ENCODE peak calls at places on chromosomes 12 and 14, in eight cellular contexts. One of them, this sample, is unnamed.

GRCh38 chr12:31003861-31004640 is 69.6 kb upstream of the DDX11 start:
- DNase-seq in coronary artery: no peak
- DNase-seq in AG09309: no peak
- DNase-seq in ascending aorta: no peak
- DNase-seq in GM12878: no peak
- DNase-seq in progenitor cell of endocrine pancreas: no peak
- DNase-seq in RWPE1: no peak
- DNase-seq in neural progenitor cell: no peak
- DNase-seq in this sample: no peak

GRCh38 chr12:42557586-42558172 is 31.9 kb downstream of the PRICKLE1 start:
- DNase-seq in AG09309: no peak
- DNase-seq in ascending aorta: no peak
- DNase-seq in RWPE1: no peak
- DNase-seq in progenitor cell of endocrine pancreas: no peak
- DNase-seq in GM12878: no peak
- DNase-seq in coronary artery: no peak
- DNase-seq in neural progenitor cell: no peak
- DNase-seq in this sample: no peak

GRCh38 chr12:8609061-8609570 is 3.5 kb downstream of the AICDA start:
- DNase-seq in progenitor cell of endocrine pancreas: no peak
- DNase-seq in GM12878: no peak
- DNase-seq in RWPE1: peak
- DNase-seq in AG09309: peak
- DNase-seq in neural progenitor cell: peak
- DNase-seq in ascending aorta: no peak
- DNase-seq in coronary artery: no peak
- DNase-seq in this sample: peak

GRCh38 chr12:42689699-42690098 is 100.2 kb upstream of the PRICKLE1 start:
- DNase-seq in AG09309: no peak
- DNase-seq in RWPE1: no peak
- DNase-seq in ascending aorta: no peak
- DNase-seq in coronary artery: no peak
- DNase-seq in GM12878: no peak
- DNase-seq in neural progenitor cell: no peak
- DNase-seq in progenitor cell of endocrine pancreas: no peak
- DNase-seq in this sample: no peak

GRCh38 chr12:124680863-124681778 is 113.7 kb upstream of the NCOR2 start:
- DNase-seq in GM12878: peak
- DNase-seq in progenitor cell of endocrine pancreas: no peak
- DNase-seq in coronary artery: no peak
- DNase-seq in ascending aorta: peak
- DNase-seq in neural progenitor cell: peak
- DNase-seq in AG09309: peak
- DNase-seq in RWPE1: peak
- DNase-seq in this sample: no peak

GRCh38 chr14:44955528-44955927 is 6.2 kb downstream of the KLHL28 start:
- DNase-seq in progenitor cell of endocrine pancreas: no peak
- DNase-seq in coronary artery: no peak
- DNase-seq in ascending aorta: no peak
- DNase-seq in AG09309: no peak
- DNase-seq in neural progenitor cell: no peak
- DNase-seq in GM12878: no peak
- DNase-seq in RWPE1: no peak
- DNase-seq in this sample: no peak

GRCh38 chr12:26810330-26810729 is 22.7 kb downstream of the ITPR2 start:
- DNase-seq in GM12878: no peak
- DNase-seq in neural progenitor cell: peak
- DNase-seq in AG09309: no peak
- DNase-seq in coronary artery: peak
- DNase-seq in ascending aorta: no peak
- DNase-seq in progenitor cell of endocrine pancreas: no peak
- DNase-seq in RWPE1: peak
- DNase-seq in this sample: no peak

GRCh38 chr12:23834076-23834475 is 115.4 kb downstream of the SOX5 start:
- DNase-seq in neural progenitor cell: no peak
- DNase-seq in coronary artery: no peak
- DNase-seq in GM12878: no peak
- DNase-seq in AG09309: no peak
- DNase-seq in ascending aorta: no peak
- DNase-seq in progenitor cell of endocrine pancreas: no peak
- DNase-seq in RWPE1: no peak
- DNase-seq in this sample: no peak

GRCh38 chr12:72872488-72872887 is 600.3 kb downstream of the TRHDE start:
- DNase-seq in ascending aorta: no peak
- DNase-seq in coronary artery: no peak
- DNase-seq in progenitor cell of endocrine pancreas: no peak
- DNase-seq in GM12878: no peak
- DNase-seq in AG09309: no peak
- DNase-seq in neural progenitor cell: peak
- DNase-seq in RWPE1: no peak
- DNase-seq in this sample: no peak

GRCh38 chr12:67991158-67991557 is 1.9 kb downstream of the IFNG-AS1 start:
- DNase-seq in GM12878: no peak
- DNase-seq in RWPE1: no peak
- DNase-seq in neural progenitor cell: no peak
- DNase-seq in progenitor cell of endocrine pancreas: no peak
- DNase-seq in ascending aorta: no peak
- DNase-seq in AG09309: no peak
- DNase-seq in coronary artery: no peak
- DNase-seq in this sample: no peak

GRCh38 chr12:38163442-38163801 is 153.2 kb upstream of the ALG10B start:
- DNase-seq in GM12878: no peak
- DNase-seq in progenitor cell of endocrine pancreas: no peak
- DNase-seq in neural progenitor cell: no peak
- DNase-seq in ascending aorta: no peak
- DNase-seq in RWPE1: no peak
- DNase-seq in coronary artery: no peak
- DNase-seq in AG09309: no peak
- DNase-seq in this sample: no peak

GRCh38 chr12:108759914-108760313 is 28.6 kb upstream of the CORO1C start:
- DNase-seq in neural progenitor cell: no peak
- DNase-seq in RWPE1: no peak
- DNase-seq in ascending aorta: no peak
- DNase-seq in GM12878: no peak
- DNase-seq in AG09309: no peak
- DNase-seq in progenitor cell of endocrine pancreas: no peak
- DNase-seq in coronary artery: no peak
- DNase-seq in this sample: no peak

DNA sequence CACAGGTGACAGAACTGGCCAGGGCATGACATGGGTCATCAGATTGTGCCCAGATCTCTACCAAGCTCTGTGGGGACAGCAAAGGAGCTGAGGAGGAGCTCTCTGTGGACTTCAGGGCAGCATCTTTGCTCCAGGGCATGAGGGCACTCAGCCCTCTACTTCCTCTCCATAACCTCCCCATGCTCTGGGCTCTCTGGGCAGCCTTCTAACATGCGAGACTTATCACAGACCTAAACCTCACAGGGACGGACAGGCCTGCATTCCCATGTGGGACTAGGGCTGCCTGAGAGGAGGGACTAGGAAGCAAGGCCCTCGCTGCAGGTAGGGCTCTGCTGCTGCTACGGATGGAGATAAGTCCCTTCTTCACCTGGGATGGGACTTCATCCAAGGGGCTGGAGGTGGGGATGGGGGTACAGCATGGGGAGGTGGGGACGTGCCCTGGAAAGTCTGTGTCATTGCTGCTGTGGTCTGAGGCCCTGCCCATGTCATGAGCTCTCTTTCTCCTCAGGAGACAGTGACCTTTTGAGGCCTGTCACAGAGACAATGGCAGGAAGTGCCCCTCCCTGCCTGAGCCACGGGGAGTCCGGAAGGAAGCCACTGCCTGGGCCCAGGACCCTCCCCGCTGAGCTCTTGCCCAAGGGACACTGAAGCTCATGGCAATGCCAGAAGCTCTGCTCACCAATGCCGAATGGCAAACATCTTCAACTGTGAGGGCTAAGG is 44.1 kb downstream of the PITPNM2 start:
- DNase-seq in progenitor cell of endocrine pancreas: no peak
- DNase-seq in ascending aorta: no peak
- DNase-seq in neural progenitor cell: no peak
- DNase-seq in RWPE1: no peak
- DNase-seq in coronary artery: no peak
- DNase-seq in AG09309: no peak
- DNase-seq in GM12878: no peak
- DNase-seq in this sample: no peak
- TF ChIP-seq CTCF in progenitor cell of endocrine pancreas: no peak
- TF ChIP-seq CTCF in ascending aorta: no peak
- TF ChIP-seq CTCF in neural progenitor cell: no peak
- TF ChIP-seq CTCF in RWPE1: no peak
- TF ChIP-seq CTCF in coronary artery: no peak
- TF ChIP-seq CTCF in AG09309: no peak
- TF ChIP-seq CTCF in GM12878: no peak
- TF ChIP-seq CTCF in this sample: no peak

GRCh38 chr12:2009623-2010022 is 5.4 kb upstream of the DCP1B start:
- DNase-seq in GM12878: no peak
- DNase-seq in coronary artery: no peak
- DNase-seq in RWPE1: no peak
- DNase-seq in neural progenitor cell: no peak
- DNase-seq in ascending aorta: no peak
- DNase-seq in progenitor cell of endocrine pancreas: no peak
- DNase-seq in AG09309: no peak
- DNase-seq in this sample: no peak
- TF ChIP-seq CTCF in GM12878: peak
- TF ChIP-seq CTCF in coronary artery: no peak
- TF ChIP-seq CTCF in RWPE1: no peak
- TF ChIP-seq CTCF in neural progenitor cell: peak
- TF ChIP-seq CTCF in ascending aorta: no peak
- TF ChIP-seq CTCF in progenitor cell of endocrine pancreas: peak
- TF ChIP-seq CTCF in AG09309: no peak
- TF ChIP-seq CTCF in this sample: no peak

GRCh38 chr14:101133068-101133467 is 229.5 kb upstream of the RTL1 start:
- DNase-seq in ascending aorta: no peak
- DNase-seq in progenitor cell of endocrine pancreas: no peak
- DNase-seq in RWPE1: no peak
- DNase-seq in neural progenitor cell: no peak
- DNase-seq in GM12878: no peak
- DNase-seq in coronary artery: no peak
- DNase-seq in AG09309: no peak
- DNase-seq in this sample: no peak

GRCh38 chr14:101135796-101136742 is 232.5 kb upstream of the RTL1 start:
- DNase-seq in AG09309: no peak
- DNase-seq in RWPE1: no peak
- DNase-seq in ascending aorta: no peak
- DNase-seq in coronary artery: no peak
- DNase-seq in GM12878: no peak
- DNase-seq in progenitor cell of endocrine pancreas: no peak
- DNase-seq in neural progenitor cell: no peak
- DNase-seq in this sample: no peak

GRCh38 chr14:101134851-101135486 is 231.4 kb upstream of the RTL1 start:
- DNase-seq in GM12878: no peak
- DNase-seq in RWPE1: no peak
- DNase-seq in neural progenitor cell: no peak
- DNase-seq in ascending aorta: no peak
- DNase-seq in coronary artery: no peak
- DNase-seq in progenitor cell of endocrine pancreas: no peak
- DNase-seq in AG09309: no peak
- DNase-seq in this sample: no peak

GRCh38 chr14:101132588-101132987 is 229.1 kb upstream of the RTL1 start:
- DNase-seq in GM12878: no peak
- DNase-seq in progenitor cell of endocrine pancreas: no peak
- DNase-seq in coronary artery: no peak
- DNase-seq in RWPE1: no peak
- DNase-seq in AG09309: no peak
- DNase-seq in neural progenitor cell: no peak
- DNase-seq in ascending aorta: no peak
- DNase-seq in this sample: no peak

DNA sequence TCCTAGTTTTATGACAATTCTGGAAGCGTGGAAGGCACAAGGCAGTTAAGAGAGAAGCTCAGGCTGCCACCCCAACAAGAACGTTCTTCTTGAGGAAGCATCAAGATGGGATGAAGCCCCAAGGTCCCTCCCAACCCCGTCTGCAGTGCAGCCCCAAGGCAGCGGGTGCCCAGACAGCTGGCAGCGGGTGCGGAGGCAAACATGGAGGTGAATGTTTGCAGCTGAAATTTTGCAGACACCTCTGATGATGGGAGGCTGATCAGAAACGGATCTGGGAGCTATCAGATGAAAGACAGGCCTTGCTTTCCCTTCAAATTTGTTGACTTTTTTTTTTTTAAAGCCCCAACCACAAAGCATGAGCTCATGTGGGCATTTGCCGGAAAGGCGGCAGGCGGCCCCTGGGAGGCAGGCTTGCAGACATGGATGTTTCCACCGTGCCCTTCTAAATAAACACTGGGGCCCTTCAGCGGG is 230.7 kb upstream of the RTL1 start:
- DNase-seq in AG09309: no peak
- DNase-seq in progenitor cell of endocrine pancreas: no peak
- DNase-seq in ascending aorta: no peak
- DNase-seq in RWPE1: no peak
- DNase-seq in coronary artery: no peak
- DNase-seq in GM12878: no peak
- DNase-seq in neural progenitor cell: no peak
- DNase-seq in this sample: no peak
- TF ChIP-seq CTCF in AG09309: no peak
- TF ChIP-seq CTCF in progenitor cell of endocrine pancreas: no peak
- TF ChIP-seq CTCF in ascending aorta: no peak
- TF ChIP-seq CTCF in RWPE1: no peak
- TF ChIP-seq CTCF in coronary artery: no peak
- TF ChIP-seq CTCF in GM12878: no peak
- TF ChIP-seq CTCF in neural progenitor cell: no peak
- TF ChIP-seq CTCF in this sample: no peak

DNA sequence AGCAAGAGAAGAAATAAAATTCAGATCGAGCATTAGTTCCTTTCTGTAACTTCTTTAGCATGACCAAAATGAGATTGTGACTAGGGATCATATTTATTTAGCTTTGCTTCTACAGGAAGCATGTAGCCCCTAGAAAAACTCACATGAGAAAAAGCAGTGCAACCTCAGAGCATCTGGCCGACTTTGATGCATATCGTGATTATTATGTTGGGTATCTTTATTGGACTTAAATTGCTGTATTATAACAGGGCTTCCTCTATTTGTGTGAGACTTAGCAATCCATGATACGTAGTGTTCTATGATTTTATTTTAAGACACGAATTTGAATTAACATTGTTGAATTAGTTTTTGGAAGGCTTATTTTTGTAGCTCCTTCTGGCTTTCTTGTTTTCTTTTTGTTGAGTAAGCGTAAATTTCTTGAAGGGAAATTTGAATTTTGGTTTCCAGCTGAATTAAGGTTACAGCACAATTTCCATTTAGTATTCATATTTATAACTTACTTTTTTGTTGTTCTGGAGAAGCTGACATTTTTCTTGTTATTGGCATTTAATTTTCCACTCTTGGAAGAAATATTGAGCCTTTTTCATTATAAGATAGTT is 33.9 kb downstream of the WASHC4 start:
- DNase-seq in ascending aorta: no peak
- DNase-seq in neural progenitor cell: no peak
- DNase-seq in coronary artery: no peak
- DNase-seq in progenitor cell of endocrine pancreas: no peak
- DNase-seq in AG09309: no peak
- DNase-seq in RWPE1: no peak
- DNase-seq in GM12878: no peak
- DNase-seq in this sample: no peak
- TF ChIP-seq CTCF in ascending aorta: no peak
- TF ChIP-seq CTCF in neural progenitor cell: no peak
- TF ChIP-seq CTCF in coronary artery: no peak
- TF ChIP-seq CTCF in progenitor cell of endocrine pancreas: no peak
- TF ChIP-seq CTCF in AG09309: no peak
- TF ChIP-seq CTCF in RWPE1: no peak
- TF ChIP-seq CTCF in GM12878: no peak
- TF ChIP-seq CTCF in this sample: no peak